ENCODE peak calls at places on chromosomes 2 and 18, in ten cellular contexts. M is IMR-90, V is uterus, S is breast epithelium, U is ovary, T is A549, A is heart left ventricle, G is H1, Z is testis, F is endothelial cell of umbilical vein. E is an unnamed sample.
A peak's percentile ranks its signal among the peaks of the same experiment; 100 is the strongest.

GRCh38 chr2:216866515-216867095 is 6.7 kb upstream of the TNP1 start:
- DNase-seq in M (no peak), V (no peak), S (no peak), U (no peak), T (no peak), A (no peak), G (no peak), Z (no peak), F (no peak), E (no peak)

GRCh38 chr2:119485336-119486110 is 38.8 kb downstream of the SCTR start:
- DNase-seq in M (no peak), V (no peak), S (peak; percentile 19), U (no peak), T (no peak), A (peak; percentile 80), G (no peak), Z (no peak), F (no peak), E (peak; percentile 82)

GRCh38 chr2:100821255-100821912 is 1.4 kb downstream of the NPAS2 start:
- DNase-seq in M (no peak), V (no peak), S (no peak), U (no peak), T (no peak), A (no peak), G (no peak), Z (no peak), F (peak; percentile 69), E (no peak)

GRCh38 chr2:2733818-2734217 is 402.7 kb upstream of the MYT1L start:
- DNase-seq in M (no peak), V (no peak), S (no peak), U (no peak), T (no peak), A (no peak), G (no peak), Z (no peak), F (no peak), E (no peak)

GRCh38 chr2:173493874-173494273 is 139.2 kb downstream of the CDCA7 start:
- DNase-seq in M (no peak), V (no peak), S (no peak), U (no peak), T (no peak), A (no peak), G (no peak), Z (no peak), F (no peak), E (no peak)

GRCh38 chr2:28567076-28567471 is 71.2 kb downstream of the PLB1 start:
- DNase-seq in M (no peak), V (no peak), S (peak; percentile 30), U (peak; percentile 52), T (peak; percentile 30), A (no peak), G (no peak), Z (peak; percentile 41), F (no peak), E (no peak)

GRCh38 chr2:102508863-102509262 is 35.8 kb downstream of the SLC9A4 start:
- DNase-seq in M (no peak), V (no peak), S (no peak), U (no peak), T (no peak), A (no peak), G (no peak), Z (no peak), F (peak; percentile 48), E (no peak)

GRCh38 chr18:63808125-63808524 is 32.9 kb downstream of the SERPINB7 start:
- DNase-seq in M (no peak), V (no peak), S (no peak), U (no peak), T (no peak), A (no peak), G (no peak), Z (no peak), F (no peak), E (no peak)

GRCh38 chr2:9764153-9764778 is 79.0 kb upstream of the TAF1B start:
- DNase-seq in M (no peak), V (no peak), S (no peak), U (no peak), T (no peak), A (no peak), G (no peak), Z (no peak), F (no peak), E (no peak)

GRCh38 chr2:86056935-86057334 is 48.8 kb downstream of the POLR1A start:
- DNase-seq in M (peak; percentile 20), V (no peak), S (no peak), U (no peak), T (no peak), A (no peak), G (no peak), Z (no peak), F (no peak), E (no peak)

GRCh38 chr2:64295326-64296149 is 151.3 kb upstream of the PELI1 start:
- DNase-seq in M (no peak), V (no peak), S (no peak), U (no peak), T (no peak), A (no peak), G (no peak), Z (no peak), F (no peak), E (no peak)

DNA sequence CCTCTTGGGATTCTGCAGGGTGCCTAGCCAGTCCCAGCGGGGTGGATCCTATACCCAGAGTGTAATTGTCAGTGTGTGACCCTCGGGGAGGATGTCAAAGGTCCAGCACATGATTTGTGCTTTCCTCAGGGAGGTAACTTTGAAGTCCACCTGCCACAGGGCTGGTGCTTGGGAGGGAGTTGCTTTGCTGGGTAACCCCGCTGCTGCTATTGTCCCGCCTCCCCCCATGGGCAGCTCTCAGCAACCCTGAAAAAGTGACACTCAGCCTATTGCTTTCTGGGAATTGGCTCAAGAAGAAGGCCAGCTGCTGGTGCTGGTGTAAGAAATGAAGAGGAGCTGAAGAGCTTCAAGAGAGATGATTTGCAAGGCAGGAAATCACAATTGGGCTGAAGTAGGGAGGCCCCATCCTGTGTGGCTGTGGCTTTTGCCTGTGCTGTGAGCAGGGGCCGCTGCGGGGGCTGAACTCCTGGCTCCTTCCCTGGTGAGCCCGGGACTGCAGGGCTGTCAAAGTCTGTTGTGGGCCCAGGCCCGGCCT is 36.4 kb downstream of the EMILIN2 start:
- DNase-seq in M (no peak), V (peak; percentile 40), S (no peak), U (peak; percentile 50), T (no peak), A (no peak), G (no peak), Z (no peak), F (no peak), E (no peak)
- H3K4me3 ChIP-seq in M (no peak overlapping the region), V (no peak overlapping the region), S (no peak overlapping the region), U (no peak overlapping the region), T (no peak overlapping the region), A (no peak overlapping the region), G (no peak overlapping the region), Z (no peak overlapping the region), F (no peak overlapping the region), E (no peak overlapping the region)

DNA sequence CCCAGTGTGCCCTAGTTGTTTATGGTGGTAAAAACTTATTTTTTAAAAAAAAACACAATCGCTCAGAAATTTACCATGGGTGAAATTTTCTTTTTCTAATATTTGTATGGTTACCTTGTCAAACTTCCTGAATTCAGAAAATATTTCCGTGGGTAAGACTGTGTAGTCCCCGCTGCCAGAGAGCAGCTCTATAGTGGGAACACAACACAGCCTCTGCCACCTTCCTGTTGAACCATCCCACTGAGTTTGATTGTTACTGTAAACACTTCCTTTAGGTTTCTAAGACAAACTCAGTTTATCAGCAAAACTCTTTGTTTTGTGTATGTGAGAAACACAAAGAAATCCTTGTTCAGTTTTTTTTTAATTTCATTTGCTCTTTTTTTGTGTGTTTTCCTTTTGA is 17.9 kb downstream of the DNAH6 start:
- DNase-seq in M (no peak), V (no peak), S (no peak), U (no peak), T (no peak), A (no peak), G (no peak), Z (no peak), F (no peak), E (no peak)
- TF ChIP-seq POLR2A in M (no peak), V (no peak), S (no peak), U (no peak), T (no peak), A (no peak), G (no peak), Z (no peak), F (no peak), E (no peak)

GRCh38 chr18:45352874-45353273 is 262.4 kb upstream of the SLC14A2 start:
- DNase-seq in M (no peak), V (no peak), S (no peak), U (no peak), T (no peak), A (no peak), G (no peak), Z (no peak), F (no peak), E (no peak)

GRCh38 chr18:45353530-45353929 is 261.7 kb upstream of the SLC14A2 start:
- DNase-seq in M (no peak), V (no peak), S (no peak), U (no peak), T (peak; percentile 1), A (no peak), G (no peak), Z (no peak), F (no peak), E (no peak)

GRCh38 chr18:45359275-45360009 is 255.8 kb upstream of the SLC14A2 start:
- DNase-seq in M (no peak), V (no peak), S (no peak), U (no peak), T (no peak), A (no peak), G (no peak), Z (no peak), F (no peak), E (peak; percentile 79)

GRCh38 chr18:45357681-45358470 is 257.4 kb upstream of the SLC14A2 start:
- DNase-seq in M (no peak), V (no peak), S (no peak), U (no peak), T (no peak), A (no peak), G (no peak), Z (no peak), F (no peak), E (peak; percentile 19)

DNA sequence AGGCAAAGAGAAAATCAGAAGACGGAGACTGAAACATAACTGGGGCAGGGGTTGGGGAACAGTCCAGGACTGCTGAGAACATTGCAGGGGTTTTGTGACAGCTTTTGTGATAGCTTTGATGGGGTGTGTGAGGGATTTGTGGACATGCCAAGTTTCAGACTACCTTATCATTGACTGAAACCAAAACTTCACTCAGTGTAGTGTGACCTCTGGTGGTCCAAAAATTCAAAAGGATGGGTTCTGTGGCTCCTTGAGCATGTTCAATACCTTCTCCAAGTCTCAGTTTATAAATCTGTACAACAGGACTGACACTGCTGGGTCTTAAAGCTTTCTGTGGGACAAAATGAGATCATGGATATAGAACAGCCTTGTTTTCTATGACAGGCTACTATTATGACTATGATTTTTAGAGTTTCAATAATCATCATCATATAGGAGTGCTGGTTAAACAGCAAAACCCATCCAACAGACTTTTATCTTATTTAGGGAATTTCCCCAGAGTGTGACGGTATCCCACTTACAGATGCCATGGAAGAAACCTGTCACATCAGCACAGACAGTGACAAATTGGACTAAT is 259.2 kb upstream of the SLC14A2 start:
- DNase-seq in M (no peak), V (no peak), S (no peak), U (no peak), T (no peak), A (no peak), G (no peak), Z (no peak), F (no peak), E (no peak)
- TF ChIP-seq CTCF in M (no peak), V (no peak), S (no peak), U (no peak), T (no peak), A (peak; percentile 15), G (no peak), Z (no peak), F (no peak), E (no peak)

GRCh38 chr2:219248845-219249202 is 3.5 kb downstream of the STK16 start:
- DNase-seq in M (no peak), V (no peak), S (no peak), U (no peak), T (no peak), A (no peak), G (no peak), Z (no peak), F (no peak), E (no peak)
- H3K4me3 ChIP-seq in M (no peak overlapping the region), V (no peak overlapping the region), S (peak overlapping the region; percentile 6), U (no peak overlapping the region), T (peak overlapping the region; percentile 27), A (no peak overlapping the region), G (no peak overlapping the region), Z (no peak overlapping the region), F (no peak overlapping the region), E (no peak overlapping the region)

E was measured in body of pancreas.